ENCODE peak calls at places on chromosome 10, in seven cellular contexts. R, L, D, Y, F, C and A are unnamed samples.

GRCh38 chr10:128028508-128029279 is 97.5 kb downstream of the MKI67 start:
- DNase-seq in R (peak; percentile 72), L (no peak), D (no peak), Y (no peak), F (no peak), C (peak; percentile 5), A (no peak)

GRCh38 chr10:2897619-2898508 is 169.5 kb upstream of the PFKP start:
- DNase-seq in R (peak; percentile 54), L (no peak), D (no peak), Y (no peak), F (peak; percentile 19), C (no peak), A (no peak)

GRCh38 chr10:97297556-97298222 is 5.3 kb upstream of the ARHGAP19 start:
- DNase-seq in R (no peak), L (peak; percentile 54), D (peak; percentile 36), Y (no peak), F (peak; percentile 37), C (no peak), A (no peak)

GRCh38 chr10:117454502-117454901 is 79.3 kb upstream of the PDZD8 start:
- DNase-seq in R (peak; percentile 73), L (no peak), D (no peak), Y (no peak), F (peak; percentile 76), C (no peak), A (no peak)

GRCh38 chr10:130686680-130687300 is 550.6 kb downstream of the GLRX3 start:
- DNase-seq in R (peak; percentile 21), L (peak; percentile 12), D (no peak), Y (no peak), F (no peak), C (peak; percentile 34), A (no peak)

GRCh38 chr10:114953047-114953446 is 15.1 kb downstream of the TRUB1 start:
- DNase-seq in R (no peak), L (no peak), D (no peak), Y (no peak), F (no peak), C (no peak), A (no peak)

GRCh38 chr10:107687702-107688101 is 523.2 kb upstream of the SORCS1 start:
- DNase-seq in R (peak; percentile 91), L (no peak), D (no peak), Y (no peak), F (no peak), C (no peak), A (no peak)

GRCh38 chr10:109877546-109877945 is 45.8 kb downstream of the XPNPEP1 start:
- DNase-seq in R (no peak), L (no peak), D (no peak), Y (no peak), F (no peak), C (no peak), A (no peak)

GRCh38 chr10:86043236-86043635 is 323.4 kb downstream of the GRID1 start:
- DNase-seq in R (no peak), L (no peak), D (no peak), Y (no peak), F (no peak), C (no peak), A (peak; percentile 42)

GRCh38 chr10:121683803-121684202 is 85.6 kb upstream of the FGFR2 start:
- DNase-seq in R (peak; percentile 34), L (no peak), D (no peak), Y (no peak), F (no peak), C (no peak), A (no peak)

GRCh38 chr10:116669832-116670644 is 49.3 kb downstream of the PNLIPRP2 start:
- DNase-seq in R (no peak), L (peak; percentile 39), D (peak; percentile 37), Y (no peak), F (peak; percentile 17), C (no peak), A (peak; percentile 32)

GRCh38 chr10:58266826-58267712 is 625 bp downstream of the IPMK start:
- DNase-seq in R (peak; percentile 94), L (peak; percentile 20), D (peak; percentile 80), Y (peak; percentile 68), F (peak; percentile 76), C (peak; percentile 61), A (peak; percentile 68)

GRCh38 chr10:61486738-61487396 is 33.7 kb upstream of the TMEM26 start:
- DNase-seq in R (peak; percentile 68), L (peak; percentile 53), D (no peak), Y (no peak), F (peak; percentile 68), C (no peak), A (no peak)

GRCh38 chr10:3708830-3709229 is 76.2 kb downstream of the KLF6 start:
- DNase-seq in R (no peak), L (no peak), D (no peak), Y (no peak), F (peak; percentile 37), C (no peak), A (no peak)

GRCh38 chr10:104123397-104123796 is 1.4 kb downstream of the SFR1 start:
- DNase-seq in R (peak; percentile 30), L (no peak), D (no peak), Y (peak; percentile 46), F (peak; percentile 34), C (no peak), A (no peak)

GRCh38 chr10:133258818-133259602 is 17.7 kb downstream of the ADAM8 start:
- DNase-seq in R (peak; percentile 100), L (peak; percentile 30), D (peak; percentile 96), Y (no peak), F (peak; percentile 99), C (peak; percentile 47), A (peak; percentile 97)

GRCh38 chr10:84314269-84314668 is 14.1 kb upstream of the CCSER2 start:
- DNase-seq in R (no peak), L (no peak), D (no peak), Y (no peak), F (no peak), C (no peak), A (no peak)

GRCh38 chr10:27241640-27242472 is 1.3 kb upstream of the ACBD5 start:
- DNase-seq in R (peak; percentile 94), L (peak; percentile 89), D (peak; percentile 93), Y (peak; percentile 96), F (peak; percentile 96), C (peak; percentile 92), A (peak; percentile 92)

GRCh38 chr10:60853107-60853506 is 74.8 kb downstream of the CDK1 start:
- DNase-seq in R (no peak), L (no peak), D (no peak), Y (no peak), F (peak; percentile 5), C (no peak), A (no peak)

GRCh38 chr10:17077251-17077904 is 52.2 kb downstream of the CUBN start:
- DNase-seq in R (no peak), L (no peak), D (no peak), Y (no peak), F (no peak), C (no peak), A (no peak)

GRCh38 chr10:124020871-124021823 is 72.3 kb downstream of the CHST15 start:
- DNase-seq in R (peak; percentile 25), L (no peak), D (no peak), Y (no peak), F (no peak), C (no peak), A (peak; percentile 83)

GRCh38 chr10:86203162-86203905 is 163.3 kb downstream of the GRID1 start:
- DNase-seq in R (peak; percentile 60), L (peak; percentile 7), D (no peak), Y (peak; percentile 19), F (peak; percentile 24), C (no peak), A (no peak)

GRCh38 chr10:108250954-108251620 is 1086.6 kb upstream of the SORCS1 start:
- DNase-seq in R (no peak), L (no peak), D (no peak), Y (no peak), F (no peak), C (no peak), A (no peak)

GRCh38 chr10:35453855-35454532 is 117.7 kb downstream of the CCNY start:
- DNase-seq in R (peak; percentile 46), L (peak; percentile 32), D (no peak), Y (no peak), F (peak; percentile 77), C (peak; percentile 49), A (peak; percentile 41)

GRCh38 chr10:61633665-61634064 is 29.1 kb upstream of the CABCOCO1 start:
- DNase-seq in R (no peak), L (no peak), D (no peak), Y (no peak), F (peak; percentile 36), C (no peak), A (no peak)

GRCh38 chr10:71427246-71427645 is 30.5 kb downstream of the CDH23 start:
- DNase-seq in R (no peak), L (no peak), D (peak; percentile 3), Y (no peak), F (no peak), C (no peak), A (no peak)

GRCh38 chr10:71429304-71429703 is 32.6 kb downstream of the CDH23 start:
- DNase-seq in R (no peak), L (no peak), D (peak; percentile 7), Y (no peak), F (no peak), C (no peak), A (no peak)

GRCh38 chr10:71431216-71431944 is 34.7 kb downstream of the CDH23 start:
- DNase-seq in R (no peak), L (no peak), D (peak; percentile 12), Y (no peak), F (no peak), C (no peak), A (no peak)

GRCh38 chr10:71431945-71432905 is 35.5 kb downstream of the CDH23 start:
- DNase-seq in R (no peak), L (no peak), D (peak; percentile 6), Y (no peak), F (no peak), C (no peak), A (no peak)

GRCh38 chr10:71429929-71430328 is 33.2 kb downstream of the CDH23 start:
- DNase-seq in R (no peak), L (no peak), D (peak; percentile 7), Y (no peak), F (no peak), C (no peak), A (no peak)
- TF ChIP-seq CTCF in R (peak; percentile 40), L (no peak), D (no peak), Y (peak; percentile 46), F (peak; percentile 12), C (no peak), A (no peak)

DNA sequence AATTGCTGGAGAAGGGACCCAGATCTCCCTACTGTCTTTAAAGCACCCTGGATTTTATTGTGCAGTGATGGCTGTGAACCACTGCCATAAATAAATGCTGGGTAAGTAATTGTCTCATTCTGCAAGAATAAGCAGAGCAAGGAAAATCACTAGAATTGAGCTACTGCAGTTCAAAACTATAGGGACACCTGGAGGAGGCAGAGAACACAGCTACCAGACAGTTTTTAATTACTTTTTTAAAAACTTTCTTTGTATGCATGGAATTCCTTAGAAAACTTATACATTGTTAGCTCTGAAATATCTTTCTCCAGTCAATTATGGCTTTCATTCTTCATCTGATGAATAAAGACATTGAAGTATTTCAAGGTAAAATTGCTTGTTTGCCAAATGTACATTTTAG is 866.3 kb upstream of the GHITM start:
- DNase-seq in R (no peak), L (no peak), D (no peak), Y (no peak), F (no peak), C (no peak), A (no peak)
- TF ChIP-seq CTCF in R (no peak), L (no peak), D (no peak), Y (no peak), F (no peak), C (no peak), A (no peak)

GRCh38 chr10:51892965-51893658 is 193.7 kb upstream of the CSTF2T start:
- DNase-seq in R (peak; percentile 25), L (peak; percentile 10), D (no peak), Y (peak; percentile 6), F (peak; percentile 32), C (no peak), A (no peak)
- TF ChIP-seq CTCF in R (peak; percentile 32), L (peak; percentile 22), D (no peak), Y (peak; percentile 53), F (peak; percentile 18), C (peak; percentile 10), A (peak; percentile 58)

GRCh38 chr10:18233775-18234174 is 93.6 kb downstream of the CACNB2 start:
- DNase-seq in R (peak; percentile 2), L (no peak), D (no peak), Y (no peak), F (no peak), C (peak; percentile 38), A (no peak)
- TF ChIP-seq CTCF in R (peak; percentile 32), L (peak; percentile 27), D (no peak), Y (no peak), F (peak; percentile 15), C (no peak), A (peak; percentile 33)